ENCODE peak calls at places on chromosome 17, in nine cellular contexts. E, U, G, L, C, R, Q, D and O are unnamed samples.

GRCh38 chr17:42287305-42288077 is 807 bp upstream of the STAT5A start:
- DNase-seq in G (no peak), D (peak; percentile 73), Q (peak; percentile 69), C (no peak), E (no peak), R (peak; percentile 28), U (peak; percentile 45), L (peak; percentile 28), O (no peak)

GRCh38 chr17:55420067-55420775 is 1.4 kb downstream of the MMD start:
- DNase-seq in G (no peak), L (peak; percentile 3), Q (peak; percentile 50), U (peak; percentile 34), C (no peak), E (no peak), R (no peak), D (no peak), O (no peak)

GRCh38 chr17:81277421-81277820 is 17.7 kb downstream of the SLC38A10 start:
- DNase-seq in R (no peak), U (peak; percentile 65), Q (no peak), L (no peak), E (no peak), D (no peak), G (no peak), C (no peak), O (no peak)

GRCh38 chr17:60165976-60166375 is 16.2 kb downstream of the CA4 start:
- DNase-seq in U (peak; percentile 81), G (no peak), L (no peak), E (no peak), R (no peak), Q (no peak), C (peak; percentile 10), D (no peak), O (no peak)

GRCh38 chr17:39527220-39527813 is 66.0 kb downstream of the CDK12 start:
- DNase-seq in E (peak; percentile 9), R (no peak), L (no peak), G (peak; percentile 17), U (no peak), C (peak; percentile 12), D (no peak), Q (no peak), O (no peak)

GRCh38 chr17:39261286-39261685 is 35.5 kb upstream of the STAC2 start:
- DNase-seq in L (no peak), G (no peak), D (no peak), E (no peak), R (no peak), U (no peak), C (no peak), Q (no peak), O (no peak)

GRCh38 chr17:42276609-42277341 is 584 bp upstream of the STAT5B start:
- DNase-seq in Q (no peak), L (no peak), E (peak; percentile 88), U (peak; percentile 76), R (peak; percentile 70), D (peak; percentile 82), G (peak; percentile 64), C (peak; percentile 65), O (peak; percentile 62)

GRCh38 chr17:51120357-51120738 is 320 bp downstream of the SPAG9 start:
- DNase-seq in C (no peak), G (peak; percentile 68), R (no peak), L (peak; percentile 43), U (peak; percentile 56), Q (no peak), D (no peak), E (peak; percentile 22), O (no peak)

GRCh38 chr17:7686221-7687071 is 844 bp downstream of the TP53 start:
- DNase-seq in U (peak; percentile 85), L (peak; percentile 71), G (peak; percentile 83), C (peak; percentile 84), Q (peak; percentile 89), D (peak; percentile 75), R (no peak), E (peak; percentile 68), O (peak; percentile 58)

GRCh38 chr17:7794063-7794663 is 39.9 kb upstream of the KDM6B start:
- DNase-seq in R (no peak), Q (no peak), D (no peak), L (no peak), U (no peak), G (no peak), C (no peak), E (no peak), O (no peak)

DNA sequence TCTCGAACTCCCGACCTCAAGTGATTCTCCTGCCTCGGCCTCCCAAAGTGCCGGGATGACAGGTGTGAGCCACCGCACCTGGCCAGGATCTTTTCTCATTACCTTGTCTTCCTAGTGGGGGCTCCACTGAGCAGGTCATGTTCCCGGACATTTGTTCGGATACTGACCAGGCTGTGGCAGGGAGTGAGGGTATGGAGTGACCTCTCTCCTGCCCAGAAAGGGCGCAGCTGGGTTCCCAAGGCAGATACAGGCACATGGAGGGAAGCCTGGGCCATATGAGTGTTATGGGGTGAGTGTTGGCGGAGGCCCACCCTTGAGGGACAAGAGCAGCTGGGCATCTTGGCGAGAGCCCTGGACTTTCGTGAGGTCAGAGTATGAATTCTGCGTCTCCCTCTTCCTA is 5.5 kb downstream of the SERPINF1 start:
- DNase-seq in U (no peak), L (no peak), C (no peak), Q (no peak), E (no peak), G (no peak), D (no peak), R (no peak), O (no peak)
- TF ChIP-seq CTCF in U (no peak), L (no peak), C (no peak), Q (no peak), E (peak; percentile 19), G (no peak), D (no peak), R (no peak), O (peak; percentile 15)

DNA sequence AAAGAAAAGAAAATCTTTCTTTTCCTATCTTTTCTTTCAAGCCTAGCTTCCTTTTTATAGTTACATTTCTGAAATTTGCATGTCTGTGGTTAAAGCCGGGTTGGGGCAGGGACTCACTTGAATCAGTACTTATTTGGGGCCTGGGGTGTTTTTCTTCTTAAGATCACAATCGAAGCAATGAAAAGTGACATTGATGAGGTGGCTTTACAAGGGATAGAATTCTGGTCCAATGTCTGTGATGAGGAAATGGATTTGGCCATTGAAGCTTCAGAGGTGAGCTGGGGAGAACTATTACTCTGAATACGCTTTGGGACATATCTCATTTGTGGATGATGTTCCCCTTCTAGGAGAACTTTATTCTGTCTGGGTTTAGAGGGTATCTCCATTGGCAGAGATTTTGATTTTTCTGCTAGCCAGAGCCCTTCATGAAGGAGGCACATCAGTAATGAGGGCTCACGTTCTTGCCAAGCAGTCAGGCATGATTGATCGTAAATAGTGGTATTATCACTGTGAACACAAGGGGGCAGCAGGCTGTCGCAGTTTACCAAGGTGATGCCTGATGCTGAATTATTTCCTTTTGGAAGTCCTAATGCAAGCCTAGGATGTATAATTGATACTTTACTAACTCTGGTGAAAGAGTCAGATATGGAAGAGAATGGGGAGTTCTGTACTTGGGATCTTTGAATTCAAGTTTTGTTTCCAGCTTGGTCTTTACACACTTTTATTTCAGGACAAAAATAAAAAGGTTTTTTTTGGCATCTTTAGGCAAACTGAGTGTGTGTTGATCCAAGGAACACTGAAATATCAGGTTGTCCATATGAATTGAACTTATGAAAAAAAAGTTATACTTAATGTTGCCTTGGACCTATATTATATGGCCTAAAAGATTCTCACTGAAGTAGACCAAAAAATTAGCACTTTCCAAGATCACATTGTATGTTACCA is 14.6 kb downstream of the KPNB1 start:
- DNase-seq in D (peak; percentile 35), Q (peak; percentile 67), E (peak; percentile 63), C (peak; percentile 34), G (peak; percentile 77), L (peak; percentile 55), U (peak; percentile 67), R (no peak), O (peak; percentile 29)
- TF ChIP-seq CTCF in D (peak; percentile 63), Q (peak; percentile 88), E (peak; percentile 85), C (peak; percentile 80), G (peak; percentile 75), L (peak; percentile 90), U (peak; percentile 72), R (no peak), O (peak; percentile 80)

DNA sequence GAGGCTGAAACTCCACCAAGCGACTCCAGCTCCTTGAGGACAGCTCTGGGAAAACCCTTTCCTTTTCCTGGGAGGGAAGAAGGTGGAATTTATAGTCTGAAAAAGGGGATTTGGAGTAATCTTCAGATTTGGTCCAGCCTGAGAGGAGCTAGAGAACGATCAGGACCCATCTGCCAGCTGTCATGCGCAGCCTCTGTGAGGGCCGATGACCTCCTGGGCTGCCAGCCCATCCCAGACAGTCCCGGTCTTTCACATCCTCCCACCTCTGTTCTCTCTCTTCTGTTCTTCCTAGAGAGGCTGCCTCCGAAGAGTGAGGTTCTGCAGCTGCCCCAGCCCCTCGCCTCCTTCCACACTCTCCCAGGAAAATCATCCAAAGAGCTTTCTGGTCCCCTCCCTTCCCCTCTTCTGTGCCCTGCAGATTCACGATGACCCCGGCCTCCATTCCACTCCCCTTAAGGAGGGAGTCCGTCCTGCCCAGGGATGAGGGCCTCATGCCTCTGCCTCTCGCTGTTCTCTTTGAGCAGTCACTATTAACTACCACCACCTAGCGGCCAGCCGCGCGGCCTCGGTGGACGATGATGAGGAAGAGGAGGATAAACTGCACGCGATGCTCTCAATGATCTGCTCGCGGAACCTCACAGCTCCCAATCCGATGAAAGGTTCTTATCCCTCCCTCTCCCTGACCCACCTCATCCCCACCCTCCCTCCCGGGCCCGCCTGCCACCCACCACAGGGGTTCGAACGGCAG is 29.6 kb downstream of the SGSM2 start:
- DNase-seq in D (no peak), Q (no peak), U (no peak), L (no peak), R (no peak), G (no peak), C (no peak), E (no peak), O (no peak)
- TF ChIP-seq CTCF in D (no peak), Q (no peak), U (no peak), L (no peak), R (no peak), G (peak; percentile 43), C (no peak), E (peak; percentile 63), O (peak; percentile 30)

GRCh38 chr17:10879110-10879509 is 41.2 kb upstream of the PIRT start:
- DNase-seq in L (no peak), C (no peak), D (no peak), Q (no peak), U (peak; percentile 45), R (no peak), E (no peak), G (peak; percentile 61), O (peak; percentile 31)
- TF ChIP-seq CTCF in L (no peak), C (no peak), D (no peak), Q (no peak), U (peak; percentile 34), R (no peak), E (no peak), G (peak; percentile 16), O (peak; percentile 75)